ENCODE peak calls at places on chromosomes 6 and 20, in eight cellular contexts. D is heart left ventricle; N is lower leg skin; A is SIG-M5; V is left cardiac atrium; W is stimulated activated naive CD8-positive, alpha-beta T cell treated with anti-CD3 and anti-CD28 coated beads, Interleukin-15, amount 100 ng/mL, for 72 hours; Z is Right ventricle myocardium superior; G is cardiac muscle cell. L is an unnamed sample.

GRCh38 chr6:68951350-68951749 is 316.3 kb downstream of the ADGRB3 start:
- DNase-seq in N (no peak), Z (no peak), A (no peak), D (no peak), W (no peak), G (peak), V (no peak), L (no peak)

GRCh38 chr6:106751501-106752252 is 122.3 kb downstream of the QRSL1 start:
- DNase-seq in D (no peak), V (no peak), A (no peak), N (no peak), W (no peak), G (no peak), Z (no peak), L (no peak)

GRCh38 chr6:122180132-122180531 is 219.3 kb upstream of the HSF2 start:
- DNase-seq in W (no peak), Z (no peak), G (no peak), D (peak), N (no peak), A (no peak), V (no peak), L (no peak)

GRCh38 chr20:45426621-45427020 is 10.7 kb downstream of the PIGT start:
- DNase-seq in D (no peak), W (no peak), G (no peak), V (no peak), N (no peak), A (no peak), Z (no peak), L (no peak)

GRCh38 chr6:165850434-165851019 is 187.5 kb upstream of the PDE10A start:
- DNase-seq in N (peak), G (peak), W (peak), V (peak), D (peak), Z (peak), A (no peak), L (peak)

GRCh38 chr6:91664327-91664959 is 1077.6 kb upstream of the MAP3K7 start:
- DNase-seq in G (no peak), D (no peak), A (no peak), N (no peak), W (no peak), V (no peak), Z (no peak), L (no peak)

GRCh38 chr6:72219536-72219935 is 333.2 kb downstream of the RIMS1 start:
- DNase-seq in G (no peak), W (no peak), A (no peak), Z (no peak), D (no peak), N (no peak), V (no peak), L (no peak)

GRCh38 chr6:13044390-13044789 is 283.9 kb downstream of the TBC1D7 start:
- DNase-seq in N (peak), A (no peak), Z (no peak), D (no peak), G (no peak), V (no peak), W (no peak), L (no peak)

GRCh38 chr6:2767327-2767985 is 2.3 kb downstream of the WRNIP1 start:
- DNase-seq in G (no peak), D (no peak), V (no peak), A (no peak), N (no peak), Z (no peak), W (no peak), L (no peak)

GRCh38 chr6:108763931-108764579 is 84.2 kb upstream of the ARMC2 start:
- DNase-seq in N (no peak), G (no peak), W (no peak), V (no peak), A (no peak), Z (no peak), D (no peak), L (no peak)

GRCh38 chr20:25676164-25676809 is 20.4 kb downstream of the ZNF337 start:
- DNase-seq in D (no peak), N (no peak), G (no peak), W (no peak), Z (no peak), V (no peak), A (no peak), L (no peak)

GRCh38 chr20:62022575-62023139 is 43.0 kb downstream of the TAF4 start:
- DNase-seq in V (no peak), G (no peak), Z (peak), W (no peak), N (no peak), A (no peak), D (no peak), L (no peak)

GRCh38 chr20:43248341-43248740 is 58.6 kb upstream of the PTPRT start:
- DNase-seq in A (no peak), D (no peak), Z (no peak), N (no peak), G (no peak), V (no peak), W (no peak), L (no peak)

GRCh38 chr20:57652865-57653545 is 32.8 kb upstream of the ZBP1 start:
- DNase-seq in A (no peak), V (no peak), G (no peak), D (peak), W (no peak), Z (peak), N (no peak), L (no peak)

GRCh38 chr6:133778414-133778813 is 110.5 kb upstream of the TCF21 start:
- DNase-seq in W (no peak), N (no peak), D (no peak), Z (no peak), V (no peak), G (no peak), A (no peak), L (no peak)

GRCh38 chr6:114170372-114170771 is 172.5 kb downstream of the HS3ST5 start:
- DNase-seq in G (no peak), N (no peak), W (no peak), Z (no peak), D (no peak), A (no peak), V (no peak), L (no peak)

GRCh38 chr6:56540950-56541600 is 101.6 kb downstream of the DST start:
- DNase-seq in D (peak), N (no peak), Z (no peak), A (no peak), V (no peak), G (no peak), W (no peak), L (no peak)

GRCh38 chr6:63346217-63346834 is 26.5 kb upstream of the LGSN start:
- DNase-seq in W (no peak), G (no peak), N (no peak), Z (no peak), A (no peak), D (no peak), V (no peak), L (no peak)

GRCh38 chr6:345747-346388 is 45.7 kb upstream of the IRF4 start:
- DNase-seq in A (no peak), W (no peak), D (peak), G (no peak), Z (no peak), N (no peak), V (no peak), L (no peak)

GRCh38 chr20:51488331-51488730 is 54.2 kb downstream of the NFATC2 start:
- DNase-seq in A (no peak), W (no peak), N (no peak), V (no peak), D (no peak), G (no peak), Z (no peak), L (no peak)

GRCh38 chr6:139277161-139277560 is 14.6 kb downstream of the TXLNB start:
- DNase-seq in D (no peak), N (no peak), Z (no peak), W (no peak), V (peak), G (no peak), A (no peak), L (no peak)

GRCh38 chr6:137637161-137637560 is 143.0 kb upstream of the OLIG3 start:
- DNase-seq in D (no peak), V (no peak), N (peak), A (peak), G (no peak), Z (no peak), W (no peak), L (no peak)

GRCh38 chr6:81962198-81962597 is 209.7 kb upstream of the TENT5A start:
- DNase-seq in A (no peak), W (no peak), Z (no peak), D (no peak), G (no peak), V (no peak), N (no peak), L (no peak)

GRCh38 chr6:48135352-48136084 is 24.5 kb upstream of the PTCHD4 start:
- DNase-seq in A (no peak), N (no peak), Z (no peak), V (no peak), D (no peak), W (no peak), G (no peak), L (no peak)

GRCh38 chr20:34984756-34985261 is 29.1 kb downstream of the MYH7B start:
- DNase-seq in D (peak), Z (peak), A (no peak), G (no peak), V (peak), W (no peak), N (no peak), L (no peak)

GRCh38 chr6:37036146-37036545 is 30.7 kb downstream of the FGD2 start:
- DNase-seq in A (no peak), D (no peak), N (no peak), W (no peak), Z (no peak), G (no peak), V (no peak), L (no peak)

L was measured in hippocampal formation.